ENCODE peak calls at places on chromosomes 11 and 22, in four cellular contexts. P is mesothelial cell of epicardium, O is psoas muscle, B is HepG2. E is an unnamed sample.

GRCh38 chr22:45319319-45319675 is 9.6 kb downstream of the FAM118A start:
- DNase-seq in P (no peak), O (peak; percentile 59), B (no peak), E (peak; percentile 16)

GRCh38 chr22:37218399-37218770 is 6.1 kb upstream of the SSTR3 start:
- DNase-seq in P (no peak), O (no peak), B (no peak), E (no peak)

GRCh38 chr22:23184764-23185113 is 4.4 kb downstream of the BCR start:
- DNase-seq in P (no peak), O (no peak), B (no peak), E (peak; percentile 56)

GRCh38 chr11:59556883-59557205 is 45.5 kb downstream of the OR4D9 start:
- DNase-seq in P (no peak), O (no peak), B (peak; percentile 48), E (no peak)

GRCh38 chr11:794766-795637 is 3.1 kb downstream of the SLC25A22 start:
- DNase-seq in P (no peak), O (peak; percentile 63), B (no peak), E (peak; percentile 60)

GRCh38 chr11:77027275-77027674 is 6.9 kb upstream of the B3GNT6 start:
- DNase-seq in P (no peak), O (no peak), B (no peak), E (peak; percentile 79)

GRCh38 chr22:24947881-24948280 is 1.4 kb upstream of the LHFPL7 start:
- DNase-seq in P (no peak), O (no peak), B (no peak), E (no peak)

GRCh38 chr11:26841818-26842457 is 120.1 kb upstream of the SLC5A12 start:
- DNase-seq in P (no peak), O (no peak), B (no peak), E (no peak)

GRCh38 chr11:32563600-32563959 is 20.1 kb upstream of the EIF3M start:
- DNase-seq in P (no peak), O (no peak), B (no peak), E (no peak)

GRCh38 chr22:48927591-48927990 is 900.1 kb downstream of the BRD1 start:
- DNase-seq in P (no peak), O (no peak), B (no peak), E (no peak)

GRCh38 chr11:965206-965775 is 39.6 kb downstream of the AP2A2 start:
- DNase-seq in P (no peak), O (peak; percentile 4), B (no peak), E (no peak)

GRCh38 chr11:116545912-116546311 is 226.9 kb downstream of the BUD13 start:
- DNase-seq in P (no peak), O (no peak), B (no peak), E (no peak)

GRCh38 chr11:86548278-86548917 is 124.0 kb downstream of the ME3 start:
- DNase-seq in P (no peak), O (no peak), B (no peak), E (no peak)

GRCh38 chr11:116215471-116216113 is 557.2 kb downstream of the BUD13 start:
- DNase-seq in P (no peak), O (no peak), B (no peak), E (peak; percentile 62)

GRCh38 chr22:44616882-44617655 is 84.9 kb upstream of the PRR5 start:
- DNase-seq in P (no peak), O (peak; percentile 44), B (no peak), E (no peak)

GRCh38 chr11:45815747-45816146 is 10.8 kb downstream of the SLC35C1 start:
- DNase-seq in P (no peak), O (no peak), B (no peak), E (peak; percentile 25)

GRCh38 chr11:104159356-104159755 is 4.6 kb downstream of the PDGFD start:
- DNase-seq in P (no peak), O (no peak), B (no peak), E (no peak)

GRCh38 chr11:31267720-31268119 is 101.8 kb downstream of the DCDC1 start:
- DNase-seq in P (no peak), O (no peak), B (no peak), E (no peak)

GRCh38 chr11:118006153-118006534 is 19.9 kb downstream of the IL10RA start:
- DNase-seq in P (no peak), O (no peak), B (no peak), E (no peak)

GRCh38 chr11:115887316-115887715 is 383.1 kb upstream of the CADM1 start:
- DNase-seq in P (no peak), O (no peak), B (no peak), E (no peak)

GRCh38 chr22:37740455-37741311 is 43.8 kb downstream of the TRIOBP start:
- DNase-seq in P (no peak), O (no peak), B (no peak), E (no peak)

GRCh38 chr11:42595856-42596255 is 715.9 kb upstream of the API5 start:
- DNase-seq in P (no peak), O (no peak), B (no peak), E (no peak)

GRCh38 chr22:49514656-49515055 is 313.0 kb downstream of the BRD1 start:
- DNase-seq in P (no peak), O (no peak), B (no peak), E (no peak)

GRCh38 chr22:44710474-44711235 is 8.7 kb downstream of the PRR5 start:
- DNase-seq in P (no peak), O (no peak), B (no peak), E (no peak)

GRCh38 chr11:119676461-119677020 is 52.5 kb downstream of the NECTIN1 start:
- DNase-seq in P (no peak), O (no peak), B (no peak), E (no peak)